ENCODE peak calls at places on chromosomes 4 and X, in seven cellular contexts. I, R, X, C, P, D and K are unnamed samples.

GRCh38 chr4:21856301-21856700 is 92.3 kb downstream of the KCNIP4 start:
- DNase-seq in I (no peak), R (no peak), X (no peak), C (no peak), P (no peak), D (no peak), K (no peak)

GRCh38 chr4:164350086-164350485 is 403.8 kb upstream of the SMIM31 start:
- DNase-seq in I (no peak), R (no peak), X (no peak), C (no peak), P (no peak), D (no peak), K (no peak)

GRCh38 chr4:71162386-71162785 is 168.9 kb downstream of the DCK start:
- DNase-seq in I (no peak), R (no peak), X (no peak), C (no peak), P (no peak), D (no peak), K (no peak)

GRCh38 chrX:70292788-70293187 is 2.9 kb downstream of the KIF4A start:
- DNase-seq in I (no peak), R (no peak), X (no peak), C (no peak), P (peak), D (no peak), K (no peak)

GRCh38 chr4:173917255-173917960 is 366.1 kb downstream of the FBXO8 start:
- DNase-seq in I (no peak), R (no peak), X (no peak), C (no peak), P (peak), D (no peak), K (no peak)

GRCh38 chr4:30953799-30954198 is 233.6 kb downstream of the PCDH7 start:
- DNase-seq in I (no peak), R (no peak), X (no peak), C (no peak), P (no peak), D (no peak), K (no peak)

GRCh38 chr4:102687373-102687981 is 73.3 kb downstream of the MANBA start:
- DNase-seq in I (peak), R (no peak), X (no peak), C (no peak), P (peak), D (no peak), K (no peak)

GRCh38 chr4:167578906-167579305 is 344.6 kb upstream of the SPOCK3 start:
- DNase-seq in I (no peak), R (no peak), X (no peak), C (no peak), P (peak), D (no peak), K (no peak)

GRCh38 chr4:117831060-117831683 is 203.1 kb upstream of the NDST3 start:
- DNase-seq in I (no peak), R (no peak), X (no peak), C (no peak), P (no peak), D (no peak), K (no peak)

GRCh38 chrX:12080265-12080664 is 58.0 kb upstream of the FRMPD4 start:
- DNase-seq in I (peak), R (no peak), X (no peak), C (peak), P (peak), D (no peak), K (peak)

GRCh38 chrX:68332156-68332823 is 101.0 kb downstream of the OPHN1 start:
- DNase-seq in I (no peak), R (no peak), X (no peak), C (no peak), P (peak), D (no peak), K (no peak)

GRCh38 chr4:81620442-81620841 is 148.7 kb upstream of the RASGEF1B start:
- DNase-seq in I (no peak), R (no peak), X (no peak), C (no peak), P (peak), D (no peak), K (no peak)

GRCh38 chrX:124194209-124194608 is 138.3 kb upstream of the TEX13D start:
- DNase-seq in I (no peak), R (no peak), X (no peak), C (no peak), P (peak), D (no peak), K (no peak)

GRCh38 chr4:72770708-72771107 is 201.7 kb upstream of the ADAMTS3 start:
- DNase-seq in I (no peak), R (no peak), X (no peak), C (no peak), P (no peak), D (no peak), K (no peak)

GRCh38 chr4:55469979-55470378 is 74.2 kb downstream of the TMEM165 start:
- DNase-seq in I (no peak), R (no peak), X (no peak), C (no peak), P (no peak), D (no peak), K (no peak)

GRCh38 chr4:170339522-170339921 is 249.8 kb upstream of the AADAT start:
- DNase-seq in I (no peak), R (no peak), X (no peak), C (no peak), P (no peak), D (no peak), K (no peak)

GRCh38 chr4:165378763-165379631 is at the start of gene CPE:
- DNase-seq in I (peak), R (peak), X (peak), C (peak), P (peak), D (peak), K (no peak)

GRCh38 chrX:25206761-25207160 is 191.0 kb upstream of the ARX start:
- DNase-seq in I (no peak), R (no peak), X (no peak), C (no peak), P (no peak), D (no peak), K (no peak)

GRCh38 chr4:147958057-147958456 is 226.2 kb downstream of the ARHGAP10 start:
- DNase-seq in I (no peak), R (no peak), X (no peak), C (no peak), P (no peak), D (no peak), K (no peak)

GRCh38 chrX:27728291-27728690 is 79.5 kb upstream of the MAGEB10 start:
- DNase-seq in I (no peak), R (no peak), X (no peak), C (no peak), P (peak), D (no peak), K (no peak)

GRCh38 chr4:107050525-107051135 is 14.5 kb upstream of the DKK2 start:
- DNase-seq in I (peak), R (no peak), X (no peak), C (no peak), P (peak), D (no peak), K (no peak)

GRCh38 chr4:41957634-41958033 is 22.4 kb downstream of the TMEM33 start:
- DNase-seq in I (peak), R (no peak), X (no peak), C (no peak), P (peak), D (no peak), K (no peak)

GRCh38 chr4:184398741-184399504 is 75.4 kb downstream of the IRF2 start:
- DNase-seq in I (no peak), R (no peak), X (no peak), C (no peak), P (no peak), D (no peak), K (no peak)

GRCh38 chr4:184374006-184374405 is 100.3 kb downstream of the IRF2 start:
- DNase-seq in I (no peak), R (no peak), X (no peak), C (no peak), P (no peak), D (no peak), K (no peak)

GRCh38 chr4:33715996-33716395 is 2528.3 kb downstream of the ARAP2 start:
- DNase-seq in I (peak), R (no peak), X (no peak), C (no peak), P (peak), D (no peak), K (no peak)

GRCh38 chrX:48918644-48919340 is at the start of gene PIM2:
- DNase-seq in I (peak), R (peak), X (peak), C (peak), P (peak), D (peak), K (no peak)

GRCh38 chr4:152943673-152944072 is 7.5 kb downstream of the FHDC1 start:
- DNase-seq in I (no peak), R (no peak), X (no peak), C (no peak), P (peak), D (no peak), K (no peak)

GRCh38 chrX:57930051-57930450 is 19.8 kb upstream of the ZXDA start:
- DNase-seq in I (peak), R (no peak), X (no peak), C (no peak), P (peak), D (no peak), K (no peak)

GRCh38 chr4:158777423-158777822 is 8.6 kb downstream of the FNIP2 start:
- DNase-seq in I (no peak), R (no peak), X (no peak), C (no peak), P (peak), D (no peak), K (no peak)

GRCh38 chr4:133151681-133152329 is 2.7 kb downstream of the PCDH10 start:
- DNase-seq in I (no peak), R (peak), X (no peak), C (peak), P (no peak), D (no peak), K (no peak)

GRCh38 chr4:165986956-165987698 is 114.1 kb downstream of the TLL1 start:
- DNase-seq in I (peak), R (no peak), X (no peak), C (no peak), P (no peak), D (no peak), K (no peak)

GRCh38 chr4:75289843-75290616 is 224.2 kb downstream of the RCHY1 start:
- DNase-seq in I (peak), R (peak), X (no peak), C (peak), P (peak), D (no peak), K (peak)

GRCh38 chr4:26916195-26916594 is 55.6 kb downstream of the STIM2 start:
- DNase-seq in I (no peak), R (no peak), X (no peak), C (no peak), P (peak), D (no peak), K (no peak)